ENCODE peak calls at places on chromosomes 11 and 22, in six cellular contexts. One of them, this sample, is unnamed. For H3K4me1, the result is how much of the 10 kb centered on the place peaks cover.

GRCh38 chr11:128323381-128323780 is 264.0 kb downstream of the ETS1 start:
- DNase-seq in SJCRH30: no peak
- DNase-seq in H9: no peak
- DNase-seq in psoas muscle: no peak
- DNase-seq in ovary: no peak
- DNase-seq in mesendoderm: peak
- DNase-seq in this sample: no peak

GRCh38 chr11:16933756-16934603 is 80.2 kb downstream of the PLEKHA7 start:
- DNase-seq in ovary: peak
- DNase-seq in H9: no peak
- DNase-seq in psoas muscle: no peak
- DNase-seq in mesendoderm: peak
- DNase-seq in SJCRH30: no peak
- DNase-seq in this sample: no peak

GRCh38 chr11:17412488-17413180 is 24.2 kb upstream of the KCNJ11 start:
- DNase-seq in H9: no peak
- DNase-seq in ovary: no peak
- DNase-seq in psoas muscle: no peak
- DNase-seq in SJCRH30: no peak
- DNase-seq in mesendoderm: peak
- DNase-seq in this sample: no peak

GRCh38 chr11:78351193-78351592 is 66.4 kb downstream of the GAB2 start:
- DNase-seq in psoas muscle: no peak
- DNase-seq in mesendoderm: no peak
- DNase-seq in H9: no peak
- DNase-seq in ovary: no peak
- DNase-seq in SJCRH30: no peak
- DNase-seq in this sample: no peak

GRCh38 chr11:9895016-9895415 is 231.1 kb downstream of the SWAP70 start:
- DNase-seq in ovary: no peak
- DNase-seq in mesendoderm: no peak
- DNase-seq in psoas muscle: no peak
- DNase-seq in H9: no peak
- DNase-seq in SJCRH30: no peak
- DNase-seq in this sample: no peak

GRCh38 chr11:129451524-129451923 is 75.9 kb downstream of the BARX2 start:
- DNase-seq in ovary: no peak
- DNase-seq in mesendoderm: no peak
- DNase-seq in SJCRH30: no peak
- DNase-seq in psoas muscle: no peak
- DNase-seq in H9: no peak
- DNase-seq in this sample: no peak

GRCh38 chr22:46908641-46909107 is 146.2 kb downstream of the TBC1D22A start:
- DNase-seq in SJCRH30: no peak
- DNase-seq in mesendoderm: peak
- DNase-seq in H9: no peak
- DNase-seq in ovary: no peak
- DNase-seq in psoas muscle: no peak
- DNase-seq in this sample: no peak

GRCh38 chr11:70312401-70313357 is 42.2 kb downstream of the PPFIA1 start:
- DNase-seq in H9: peak
- DNase-seq in SJCRH30: no peak
- DNase-seq in mesendoderm: peak
- DNase-seq in psoas muscle: no peak
- DNase-seq in ovary: no peak
- DNase-seq in this sample: no peak

GRCh38 chr11:45157247-45158209 is 11.1 kb downstream of the PRDM11 start:
- DNase-seq in psoas muscle: no peak
- DNase-seq in SJCRH30: no peak
- DNase-seq in H9: no peak
- DNase-seq in ovary: no peak
- DNase-seq in mesendoderm: no peak
- DNase-seq in this sample: no peak

GRCh38 chr22:40721266-40721665 is 42.0 kb downstream of the MCHR1 start:
- DNase-seq in H9: peak
- DNase-seq in mesendoderm: peak
- DNase-seq in ovary: no peak
- DNase-seq in SJCRH30: peak
- DNase-seq in psoas muscle: no peak
- DNase-seq in this sample: no peak

GRCh38 chr22:19760652-19761002 is at the start of gene TBX1:
- DNase-seq in mesendoderm: no peak
- DNase-seq in H9: no peak
- DNase-seq in ovary: no peak
- DNase-seq in SJCRH30: no peak
- DNase-seq in psoas muscle: no peak
- DNase-seq in this sample: no peak

GRCh38 chr11:100735949-100736675 is 49.0 kb downstream of the ARHGAP42 start:
- DNase-seq in H9: no peak
- DNase-seq in ovary: no peak
- DNase-seq in psoas muscle: no peak
- DNase-seq in SJCRH30: no peak
- DNase-seq in mesendoderm: peak
- DNase-seq in this sample: no peak

GRCh38 chr11:33269822-33270221 is 12.6 kb downstream of the HIPK3 start:
- DNase-seq in ovary: no peak
- DNase-seq in SJCRH30: no peak
- DNase-seq in H9: no peak
- DNase-seq in psoas muscle: no peak
- DNase-seq in mesendoderm: no peak
- DNase-seq in this sample: no peak

GRCh38 chr11:64384981-64385952 is 26.3 kb downstream of the RPS6KA4 start:
- DNase-seq in psoas muscle: no peak
- DNase-seq in ovary: no peak
- DNase-seq in mesendoderm: peak
- DNase-seq in H9: no peak
- DNase-seq in SJCRH30: no peak
- DNase-seq in this sample: no peak

GRCh38 chr11:2447253-2447950 is 2.6 kb downstream of the KCNQ1 start:
- DNase-seq in mesendoderm: no peak
- DNase-seq in H9: no peak
- DNase-seq in ovary: no peak
- DNase-seq in psoas muscle: no peak
- DNase-seq in SJCRH30: no peak
- DNase-seq in this sample: no peak

GRCh38 chr11:72519220-72519881 is 85.0 kb upstream of the CLPB start:
- DNase-seq in mesendoderm: no peak
- DNase-seq in ovary: no peak
- DNase-seq in H9: no peak
- DNase-seq in psoas muscle: no peak
- DNase-seq in SJCRH30: no peak
- DNase-seq in this sample: no peak

GRCh38 chr11:69617682-69618081 is 23.3 kb upstream of the CCND1 start:
- DNase-seq in mesendoderm: no peak
- DNase-seq in H9: no peak
- DNase-seq in psoas muscle: no peak
- DNase-seq in SJCRH30: no peak
- DNase-seq in ovary: no peak
- DNase-seq in this sample: no peak

GRCh38 chr22:20542736-20543135 is 35.3 kb downstream of the MED15 start:
- DNase-seq in ovary: no peak
- DNase-seq in psoas muscle: no peak
- DNase-seq in mesendoderm: no peak
- DNase-seq in H9: no peak
- DNase-seq in SJCRH30: no peak
- DNase-seq in this sample: no peak

GRCh38 chr11:67022341-67022933 is 497 bp upstream of the SYT12 start:
- DNase-seq in psoas muscle: peak
- DNase-seq in mesendoderm: no peak
- DNase-seq in H9: no peak
- DNase-seq in SJCRH30: peak
- DNase-seq in ovary: peak
- DNase-seq in this sample: peak

GRCh38 chr11:102603576-102603975 is 21.6 kb downstream of the MMP20 start:
- DNase-seq in ovary: no peak
- DNase-seq in psoas muscle: no peak
- DNase-seq in H9: no peak
- DNase-seq in mesendoderm: no peak
- DNase-seq in SJCRH30: no peak
- DNase-seq in this sample: no peak

GRCh38 chr11:65850217-65851082 is 7.5 kb downstream of the CFL1 start:
- DNase-seq in mesendoderm: peak
- DNase-seq in psoas muscle: no peak
- DNase-seq in ovary: peak
- DNase-seq in SJCRH30: no peak
- DNase-seq in H9: peak
- DNase-seq in this sample: peak

GRCh38 chr11:43508511-43508918 is 149.8 kb downstream of the TTC17 start:
- DNase-seq in ovary: no peak
- DNase-seq in SJCRH30: no peak
- DNase-seq in mesendoderm: peak
- DNase-seq in psoas muscle: no peak
- DNase-seq in H9: no peak
- DNase-seq in this sample: no peak

GRCh38 chr11:6992026-6992425 is 28.1 kb downstream of the ZNF214 start:
- DNase-seq in SJCRH30: no peak
- DNase-seq in mesendoderm: no peak
- DNase-seq in psoas muscle: no peak
- DNase-seq in ovary: no peak
- DNase-seq in H9: no peak
- DNase-seq in this sample: no peak

GRCh38 chr11:132844956-132845355 is 687.3 kb downstream of the OPCML start:
- DNase-seq in mesendoderm: peak
- DNase-seq in ovary: no peak
- DNase-seq in H9: no peak
- DNase-seq in SJCRH30: peak
- DNase-seq in psoas muscle: no peak
- DNase-seq in this sample: no peak

GRCh38 chr11:35391922-35392813 is 27.2 kb downstream of the SLC1A2 start:
- DNase-seq in mesendoderm: peak
- DNase-seq in psoas muscle: peak
- DNase-seq in SJCRH30: peak
- DNase-seq in ovary: peak
- DNase-seq in H9: peak
- DNase-seq in this sample: peak

GRCh38 chr11:43576834-43577521 is 103.6 kb upstream of the HSD17B12 start:
- DNase-seq in mesendoderm: peak
- DNase-seq in SJCRH30: no peak
- DNase-seq in H9: peak
- DNase-seq in psoas muscle: no peak
- DNase-seq in ovary: peak
- DNase-seq in this sample: peak

GRCh38 chr22:40058265-40058664 is 63.5 kb downstream of the FAM83F start:
- DNase-seq in H9: no peak
- DNase-seq in mesendoderm: no peak
- DNase-seq in ovary: no peak
- DNase-seq in SJCRH30: no peak
- DNase-seq in psoas muscle: no peak
- DNase-seq in this sample: no peak

GRCh38 chr22:33654173-33654890 is 265.9 kb downstream of the LARGE1 start:
- DNase-seq in SJCRH30: no peak
- DNase-seq in mesendoderm: peak
- DNase-seq in ovary: no peak
- DNase-seq in psoas muscle: no peak
- DNase-seq in H9: no peak
- DNase-seq in this sample: peak

GRCh38 chr11:46106530-46107407 is 14.5 kb downstream of the PHF21A start:
- DNase-seq in H9: no peak
- DNase-seq in psoas muscle: no peak
- DNase-seq in SJCRH30: no peak
- DNase-seq in mesendoderm: peak
- DNase-seq in ovary: no peak
- DNase-seq in this sample: no peak

GRCh38 chr11:134439181-134439580 is 27.1 kb upstream of the B3GAT1 start:
- DNase-seq in SJCRH30: no peak
- DNase-seq in mesendoderm: peak
- DNase-seq in psoas muscle: no peak
- DNase-seq in H9: no peak
- DNase-seq in ovary: no peak
- DNase-seq in this sample: no peak

GRCh38 chr11:61834278-61835004 is 6.3 kb downstream of the FADS2 start:
- DNase-seq in SJCRH30: peak
- DNase-seq in ovary: peak
- DNase-seq in mesendoderm: peak
- DNase-seq in H9: peak
- DNase-seq in psoas muscle: peak
- DNase-seq in this sample: peak
- H3K4me1 ChIP-seq in SJCRH30: under half
- H3K4me1 ChIP-seq in ovary: under half
- H3K4me1 ChIP-seq in mesendoderm: under half
- H3K4me1 ChIP-seq in H9: under half
- H3K4me1 ChIP-seq in psoas muscle: under half
- H3K4me1 ChIP-seq in this sample: under half

DNA sequence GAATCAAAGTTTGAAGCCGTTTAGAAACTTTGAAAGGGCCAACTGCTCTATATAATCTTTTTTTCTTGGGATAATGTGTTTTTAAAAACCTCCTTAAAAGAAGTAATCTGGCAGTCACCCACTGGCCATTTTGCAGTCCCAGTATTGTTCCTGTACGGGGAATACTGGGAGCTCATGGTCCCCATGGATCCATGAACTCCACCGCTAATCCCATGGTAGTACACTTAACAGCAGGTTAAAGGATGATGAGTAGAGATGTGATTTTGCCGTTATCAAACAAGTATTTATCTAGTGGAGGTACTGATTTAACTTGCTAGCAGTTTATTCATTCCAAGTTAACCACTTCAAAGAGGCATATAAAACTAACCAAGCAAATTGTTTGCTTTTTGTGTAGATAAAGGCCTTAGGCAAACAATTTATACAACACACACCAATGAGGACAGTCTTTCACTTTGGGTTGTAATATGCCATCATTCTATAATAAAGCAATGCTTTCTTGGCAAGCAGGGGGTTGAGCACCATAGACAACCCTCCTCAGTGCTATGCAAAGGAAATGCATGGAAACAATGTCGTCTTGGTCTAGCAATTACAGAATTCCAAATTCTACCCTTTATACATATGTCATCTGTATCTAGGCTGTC is 34.6 kb upstream of the BLID start:
- DNase-seq in psoas muscle: no peak
- DNase-seq in H9: no peak
- DNase-seq in SJCRH30: no peak
- DNase-seq in ovary: no peak
- DNase-seq in mesendoderm: no peak
- DNase-seq in this sample: no peak
- H3K4me1 ChIP-seq in psoas muscle: under half
- H3K4me1 ChIP-seq in H9: under half
- H3K4me1 ChIP-seq in SJCRH30: under half
- H3K4me1 ChIP-seq in ovary: under half
- H3K4me1 ChIP-seq in mesendoderm: under half
- H3K4me1 ChIP-seq in this sample: under half

GRCh38 chr22:24550028-24550901 is 4.7 kb downstream of the GUCD1 start:
- DNase-seq in psoas muscle: no peak
- DNase-seq in SJCRH30: no peak
- DNase-seq in ovary: no peak
- DNase-seq in mesendoderm: no peak
- DNase-seq in H9: no peak
- DNase-seq in this sample: peak
- H3K4me1 ChIP-seq in psoas muscle: under half
- H3K4me1 ChIP-seq in SJCRH30: under half
- H3K4me1 ChIP-seq in ovary: under half
- H3K4me1 ChIP-seq in mesendoderm: under half
- H3K4me1 ChIP-seq in H9: under half
- H3K4me1 ChIP-seq in this sample: under half

DNA sequence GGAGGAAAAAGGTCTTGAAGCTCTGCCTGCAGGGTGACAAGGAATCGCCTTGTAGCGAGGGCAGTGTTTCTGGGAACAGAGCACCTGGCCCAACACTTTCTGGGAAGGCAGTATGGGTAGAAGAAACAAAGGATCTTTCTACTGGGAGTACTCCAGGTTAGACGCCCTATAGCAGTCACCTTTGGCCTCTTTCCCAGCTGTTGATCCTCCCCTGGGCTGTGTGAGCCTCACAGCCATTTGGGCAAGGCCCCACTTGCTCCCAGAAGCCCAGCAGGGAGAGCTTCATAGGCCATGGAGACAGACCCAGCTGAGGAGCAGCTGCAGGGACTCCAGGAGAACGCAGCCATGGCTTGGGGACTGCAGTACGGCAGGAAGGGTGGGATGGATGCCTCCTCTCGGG is 1.2 kb downstream of the SLCO2B1 start:
- DNase-seq in ovary: no peak
- DNase-seq in SJCRH30: peak
- DNase-seq in H9: no peak
- DNase-seq in mesendoderm: no peak
- DNase-seq in psoas muscle: no peak
- DNase-seq in this sample: peak
- H3K4me1 ChIP-seq in ovary: under half
- H3K4me1 ChIP-seq in SJCRH30: half or more
- H3K4me1 ChIP-seq in H9: under half
- H3K4me1 ChIP-seq in mesendoderm: under half
- H3K4me1 ChIP-seq in psoas muscle: under half
- H3K4me1 ChIP-seq in this sample: under half

This sample was measured in colonic mucosa.